ENCODE peak calls at places on chromosome 1, in seven cellular contexts. F is NCI-H345, L is dermis microvascular lymphatic vessel endothelial cell, B is RPMI8226, V is RWPE1, G is T-helper 22 cell, P is HT1080. D is an unnamed sample.

GRCh38 chr1:66503841-66504470 is 30.0 kb upstream of the SGIP1 start:
- DNase-seq in F (peak), L (peak), B (peak), V (peak), G (no peak), P (peak), D (no peak)

GRCh38 chr1:215568287-215568692 is 1.2 kb downstream of the KCTD3 start:
- DNase-seq in F (peak), L (peak), B (peak), V (peak), G (no peak), P (peak), D (no peak)

GRCh38 chr1:85342177-85342576 is 65.7 kb upstream of the BCL10 start:
- DNase-seq in F (no peak), L (peak), B (no peak), V (no peak), G (no peak), P (peak), D (no peak)

GRCh38 chr1:173411835-173412742 is 65.0 kb upstream of the PRDX6 start:
- DNase-seq in F (no peak), L (no peak), B (no peak), V (no peak), G (no peak), P (peak), D (no peak)

GRCh38 chr1:224333939-224334701 is 4.1 kb upstream of the NVL start:
- DNase-seq in F (no peak), L (peak), B (no peak), V (no peak), G (no peak), P (peak), D (no peak)

GRCh38 chr1:245538671-245539070 is 383.9 kb downstream of the KIF26B start:
- DNase-seq in F (no peak), L (no peak), B (no peak), V (peak), G (no peak), P (peak), D (no peak)

GRCh38 chr1:214791961-214792360 is 189.0 kb downstream of the CENPF start:
- DNase-seq in F (no peak), L (no peak), B (no peak), V (no peak), G (no peak), P (no peak), D (no peak)

GRCh38 chr1:31723828-31724359 is 20.1 kb upstream of the COL16A1 start:
- DNase-seq in F (no peak), L (peak), B (peak), V (peak), G (no peak), P (peak), D (no peak)

GRCh38 chr1:119279441-119280415 is 88.9 kb upstream of the HAO2 start:
- DNase-seq in F (no peak), L (peak), B (no peak), V (peak), G (no peak), P (peak), D (no peak)

GRCh38 chr1:116981521-116982037 is 20.0 kb upstream of the CD101 start:
- DNase-seq in F (no peak), L (no peak), B (no peak), V (no peak), G (no peak), P (no peak), D (no peak)

GRCh38 chr1:86436041-86436440 is 12.1 kb downstream of the CLCA2 start:
- DNase-seq in F (peak), L (no peak), B (no peak), V (no peak), G (no peak), P (no peak), D (no peak)

GRCh38 chr1:180170569-180170968 is 15.9 kb downstream of the QSOX1 start:
- DNase-seq in F (no peak), L (no peak), B (no peak), V (peak), G (no peak), P (no peak), D (no peak)

D was measured in left lobe of liver.